ENCODE peak calls at places on chromosomes 13 and 19, in five cellular contexts. One of them, this sample, is unnamed.

GRCh38 chr13:40319699-40320586 is 346.5 kb downstream of the FOXO1 start:
- ATAC-seq in K562: no peak
- ATAC-seq in upper lobe of left lung: no peak
- ATAC-seq in HepG2: peak; percentile 33
- ATAC-seq in GM12878: peak; percentile 56
- ATAC-seq in this sample: no peak

GRCh38 chr13:56510836-56511235 is 629.9 kb upstream of the PRR20A start:
- ATAC-seq in HepG2: no peak
- ATAC-seq in GM12878: no peak
- ATAC-seq in K562: no peak
- ATAC-seq in upper lobe of left lung: no peak
- ATAC-seq in this sample: no peak

GRCh38 chr13:30441304-30441703 is 19.0 kb downstream of the UBE2L5 start:
- ATAC-seq in GM12878: peak; percentile 33
- ATAC-seq in K562: no peak
- ATAC-seq in HepG2: no peak
- ATAC-seq in upper lobe of left lung: no peak
- ATAC-seq in this sample: no peak

GRCh38 chr13:50387124-50387581 is 371.9 kb downstream of the KCNRG start:
- ATAC-seq in GM12878: peak; percentile 44
- ATAC-seq in K562: peak; percentile 97
- ATAC-seq in upper lobe of left lung: peak; percentile 78
- ATAC-seq in HepG2: peak; percentile 86
- ATAC-seq in this sample: peak; percentile 55

GRCh38 chr19:52522555-52522954 is 4.9 kb upstream of the ZNF808 start:
- ATAC-seq in K562: peak; percentile 11
- ATAC-seq in upper lobe of left lung: no peak
- ATAC-seq in HepG2: no peak
- ATAC-seq in GM12878: no peak
- ATAC-seq in this sample: no peak

GRCh38 chr19:13001502-13002388 is 6.5 kb downstream of the NFIX start:
- ATAC-seq in K562: no peak
- ATAC-seq in HepG2: no peak
- ATAC-seq in GM12878: no peak
- ATAC-seq in upper lobe of left lung: peak; percentile 1
- ATAC-seq in this sample: peak; percentile 76

GRCh38 chr19:7697721-7698287 is 4.1 kb downstream of the FCER2 start:
- ATAC-seq in K562: no peak
- ATAC-seq in HepG2: no peak
- ATAC-seq in GM12878: no peak
- ATAC-seq in upper lobe of left lung: no peak
- ATAC-seq in this sample: no peak

GRCh38 chr13:109900723-109901122 is 114.3 kb upstream of the IRS2 start:
- ATAC-seq in upper lobe of left lung: no peak
- ATAC-seq in HepG2: no peak
- ATAC-seq in GM12878: no peak
- ATAC-seq in K562: no peak
- ATAC-seq in this sample: no peak

GRCh38 chr13:110132178-110132975 is 174.6 kb downstream of the COL4A1 start:
- ATAC-seq in K562: no peak
- ATAC-seq in GM12878: peak; percentile 8
- ATAC-seq in HepG2: no peak
- ATAC-seq in upper lobe of left lung: no peak
- ATAC-seq in this sample: no peak

GRCh38 chr19:7944177-7944761 is 803 bp upstream of the TIMM44 start:
- ATAC-seq in HepG2: peak; percentile 61
- ATAC-seq in K562: peak; percentile 74
- ATAC-seq in GM12878: peak; percentile 67
- ATAC-seq in upper lobe of left lung: peak; percentile 82
- ATAC-seq in this sample: peak; percentile 57

GRCh38 chr13:48506092-48506701 is 26.7 kb downstream of the RCBTB2 start:
- ATAC-seq in K562: no peak
- ATAC-seq in GM12878: peak; percentile 51
- ATAC-seq in HepG2: no peak
- ATAC-seq in upper lobe of left lung: no peak
- ATAC-seq in this sample: peak; percentile 18

GRCh38 chr19:49987159-49987698 is 26.3 kb upstream of the SIGLEC11 start:
- ATAC-seq in HepG2: peak; percentile 60
- ATAC-seq in K562: peak; percentile 84
- ATAC-seq in GM12878: peak; percentile 77
- ATAC-seq in upper lobe of left lung: peak; percentile 90
- ATAC-seq in this sample: peak; percentile 77

GRCh38 chr19:29745253-29745652 is 30.2 kb upstream of the C19orf12 start:
- ATAC-seq in upper lobe of left lung: no peak
- ATAC-seq in GM12878: peak; percentile 67
- ATAC-seq in HepG2: peak; percentile 97
- ATAC-seq in K562: peak; percentile 94
- ATAC-seq in this sample: no peak

GRCh38 chr13:39956036-39956435 is 300.6 kb downstream of the COG6 start:
- ATAC-seq in HepG2: no peak
- ATAC-seq in GM12878: peak; percentile 92
- ATAC-seq in K562: no peak
- ATAC-seq in upper lobe of left lung: no peak
- ATAC-seq in this sample: no peak

GRCh38 chr19:38210458-38210987 is 13.5 kb downstream of the DPF1 start:
- ATAC-seq in K562: no peak
- ATAC-seq in HepG2: no peak
- ATAC-seq in upper lobe of left lung: no peak
- ATAC-seq in GM12878: no peak
- ATAC-seq in this sample: no peak

GRCh38 chr13:29722415-29722814 is 126.9 kb upstream of the SLC7A1 start:
- ATAC-seq in upper lobe of left lung: no peak
- ATAC-seq in GM12878: peak; percentile 78
- ATAC-seq in K562: no peak
- ATAC-seq in HepG2: no peak
- ATAC-seq in this sample: no peak

GRCh38 chr13:80547885-80548284 is 207.0 kb upstream of the SPRY2 start:
- ATAC-seq in upper lobe of left lung: no peak
- ATAC-seq in K562: peak; percentile 87
- ATAC-seq in HepG2: no peak
- ATAC-seq in GM12878: peak; percentile 32
- ATAC-seq in this sample: peak; percentile 46

GRCh38 chr19:39381910-39382611 is 8.8 kb downstream of the PAF1 start:
- ATAC-seq in upper lobe of left lung: no peak
- ATAC-seq in HepG2: no peak
- ATAC-seq in K562: peak; percentile 93
- ATAC-seq in GM12878: no peak
- ATAC-seq in this sample: no peak

GRCh38 chr13:82501804-82502203 is 1380.5 kb downstream of the SLITRK1 start:
- ATAC-seq in K562: no peak
- ATAC-seq in upper lobe of left lung: no peak
- ATAC-seq in HepG2: no peak
- ATAC-seq in GM12878: no peak
- ATAC-seq in this sample: no peak

GRCh38 chr19:37505958-37506386 is 767 bp upstream of the ZNF793 start:
- ATAC-seq in GM12878: no peak
- ATAC-seq in upper lobe of left lung: no peak
- ATAC-seq in HepG2: no peak
- ATAC-seq in K562: no peak
- ATAC-seq in this sample: peak; percentile 6

GRCh38 chr13:114100446-114101320 is 31.7 kb downstream of the RASA3 start:
- ATAC-seq in K562: no peak
- ATAC-seq in GM12878: peak; percentile 58
- ATAC-seq in upper lobe of left lung: no peak
- ATAC-seq in HepG2: peak; percentile 8
- ATAC-seq in this sample: no peak

GRCh38 chr19:55069137-55069858 is 6.3 kb upstream of the RDH13 start:
- ATAC-seq in GM12878: peak; percentile 86
- ATAC-seq in K562: peak; percentile 97
- ATAC-seq in HepG2: peak; percentile 75
- ATAC-seq in upper lobe of left lung: peak; percentile 92
- ATAC-seq in this sample: peak; percentile 53

DNA sequence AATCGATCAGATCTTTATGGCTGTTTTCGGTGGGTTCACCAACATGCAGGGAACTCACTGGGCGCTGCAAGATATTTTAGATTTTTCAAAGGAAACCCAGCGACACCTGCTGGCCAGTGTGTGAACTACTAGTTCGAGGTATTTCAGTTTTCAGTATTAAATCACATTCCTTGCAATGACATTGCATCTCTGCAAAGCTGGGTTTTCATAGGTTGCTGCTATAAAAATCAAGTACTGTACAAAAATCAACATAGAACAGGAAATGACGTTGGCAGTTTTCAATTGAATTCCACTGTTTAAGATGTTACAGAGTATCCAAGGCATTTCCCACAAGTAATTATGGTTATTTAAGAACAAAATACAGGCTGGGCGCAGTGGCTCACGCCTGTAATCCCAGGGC is 17.6 kb downstream of the LIG1 start:
- ATAC-seq in GM12878: peak; percentile 71
- ATAC-seq in K562: peak; percentile 78
- ATAC-seq in upper lobe of left lung: no peak
- ATAC-seq in HepG2: no peak
- ATAC-seq in this sample: peak; percentile 23
- H3K36me3 ChIP-seq in GM12878: peaks cover 5% of the 10 kb centered on the region
- H3K36me3 ChIP-seq in K562: peaks cover 84% of the 10 kb centered on the region
- H3K36me3 ChIP-seq in upper lobe of left lung: peaks cover 6% of the 10 kb centered on the region
- H3K36me3 ChIP-seq in HepG2: peaks cover 18% of the 10 kb centered on the region
- H3K36me3 ChIP-seq in this sample: peaks cover 29% of the 10 kb centered on the region

GRCh38 chr19:40662925-40663711 is 27.3 kb downstream of the NUMBL start:
- ATAC-seq in HepG2: peak; percentile 96
- ATAC-seq in upper lobe of left lung: peak; percentile 93
- ATAC-seq in GM12878: peak; percentile 97
- ATAC-seq in K562: peak; percentile 90
- ATAC-seq in this sample: peak; percentile 87
- TF ChIP-seq EP300 in HepG2: no peak
- TF ChIP-seq EP300 in upper lobe of left lung: peak; percentile 19
- TF ChIP-seq EP300 in GM12878: no peak
- TF ChIP-seq EP300 in K562: no peak
- TF ChIP-seq EP300 in this sample: no peak

GRCh38 chr13:76725211-76725610 is 161.0 kb downstream of the KCTD12 start:
- ATAC-seq in K562: no peak
- ATAC-seq in HepG2: no peak
- ATAC-seq in upper lobe of left lung: no peak
- ATAC-seq in GM12878: no peak
- ATAC-seq in this sample: no peak
- H3K36me3 ChIP-seq in K562: no peaks in the 10 kb centered on the region
- H3K36me3 ChIP-seq in HepG2: no peaks in the 10 kb centered on the region
- H3K36me3 ChIP-seq in upper lobe of left lung: no peaks in the 10 kb centered on the region
- H3K36me3 ChIP-seq in GM12878: no peaks in the 10 kb centered on the region
- H3K36me3 ChIP-seq in this sample: no peaks in the 10 kb centered on the region

DNA sequence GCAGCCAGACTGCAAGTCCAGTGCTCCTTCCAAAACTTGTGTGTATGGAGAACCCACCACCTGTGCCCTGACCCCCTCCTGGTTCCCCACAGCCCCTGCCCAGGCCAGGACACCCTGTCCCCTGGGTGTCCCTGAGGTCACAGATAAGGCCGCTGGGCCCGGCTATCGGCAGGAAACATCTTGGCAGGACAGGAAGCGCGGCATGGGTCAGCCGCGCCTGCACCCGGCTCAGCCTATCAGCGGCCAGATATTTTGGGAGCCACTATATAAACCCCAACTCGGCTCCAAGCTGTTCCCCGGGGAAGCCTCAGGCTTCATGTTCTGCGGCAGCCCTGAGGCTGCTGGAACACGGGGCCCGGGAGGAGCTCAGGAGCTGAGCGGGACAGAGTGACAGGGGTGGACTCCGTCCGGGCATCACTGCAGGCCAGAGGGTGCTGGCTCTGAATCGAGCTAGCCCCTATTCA is 60.8 kb downstream of the AP1M1 start:
- ATAC-seq in GM12878: no peak
- ATAC-seq in K562: peak; percentile 91
- ATAC-seq in HepG2: no peak
- ATAC-seq in upper lobe of left lung: peak; percentile 77
- ATAC-seq in this sample: peak; percentile 78
- TF ChIP-seq EP300 in GM12878: no peak
- TF ChIP-seq EP300 in K562: peak; percentile 94
- TF ChIP-seq EP300 in HepG2: no peak
- TF ChIP-seq EP300 in upper lobe of left lung: peak; percentile 100
- TF ChIP-seq EP300 in this sample: peak; percentile 59

GRCh38 chr19:10688545-10689280 is 12.5 kb upstream of the QTRT1 start:
- ATAC-seq in HepG2: no peak
- ATAC-seq in upper lobe of left lung: no peak
- ATAC-seq in K562: no peak
- ATAC-seq in GM12878: no peak
- ATAC-seq in this sample: no peak

GRCh38 chr19:10686661-10687517 is 14.3 kb upstream of the QTRT1 start:
- ATAC-seq in GM12878: no peak
- ATAC-seq in K562: no peak
- ATAC-seq in HepG2: no peak
- ATAC-seq in upper lobe of left lung: no peak
- ATAC-seq in this sample: no peak

GRCh38 chr19:10687518-10688288 is 13.5 kb upstream of the QTRT1 start:
- ATAC-seq in upper lobe of left lung: no peak
- ATAC-seq in GM12878: no peak
- ATAC-seq in K562: no peak
- ATAC-seq in HepG2: peak; percentile 4
- ATAC-seq in this sample: no peak

GRCh38 chr19:10685210-10685609 is 16.0 kb upstream of the QTRT1 start:
- ATAC-seq in GM12878: no peak
- ATAC-seq in K562: no peak
- ATAC-seq in HepG2: no peak
- ATAC-seq in upper lobe of left lung: no peak
- ATAC-seq in this sample: no peak

GRCh38 chr19:10686193-10686592 is 15.0 kb upstream of the QTRT1 start:
- ATAC-seq in GM12878: no peak
- ATAC-seq in upper lobe of left lung: no peak
- ATAC-seq in K562: no peak
- ATAC-seq in HepG2: no peak
- ATAC-seq in this sample: no peak
- H3K36me3 ChIP-seq in GM12878: peaks cover 51% of the 10 kb centered on the region
- H3K36me3 ChIP-seq in upper lobe of left lung: peaks cover 97% of the 10 kb centered on the region
- H3K36me3 ChIP-seq in K562: peaks cover 99% of the 10 kb centered on the region
- H3K36me3 ChIP-seq in HepG2: peaks cover 52% of the 10 kb centered on the region
- H3K36me3 ChIP-seq in this sample: no peaks in the 10 kb centered on the region

DNA sequence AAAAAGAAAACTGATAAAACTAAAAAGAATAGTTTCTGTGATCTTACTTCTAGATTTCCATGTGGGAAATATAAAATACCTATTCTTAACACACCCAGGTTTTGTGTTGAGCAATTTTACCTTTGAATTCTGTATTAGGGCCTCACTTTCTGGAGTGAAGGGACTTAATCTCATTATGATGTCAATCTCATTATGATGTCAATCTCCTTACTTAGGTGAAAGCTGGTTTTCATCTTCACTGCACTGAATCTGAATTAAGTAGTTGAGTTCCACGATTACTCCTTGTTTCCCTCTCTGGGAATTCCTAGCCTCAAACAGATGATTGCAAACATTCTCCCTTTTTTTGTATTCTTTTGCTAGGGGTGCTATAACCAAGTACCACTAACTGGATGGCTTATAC is 1367.2 kb downstream of the EFNB2 start:
- ATAC-seq in K562: no peak
- ATAC-seq in HepG2: no peak
- ATAC-seq in upper lobe of left lung: no peak
- ATAC-seq in GM12878: no peak
- ATAC-seq in this sample: no peak
- TF ChIP-seq EP300 in K562: no peak
- TF ChIP-seq EP300 in HepG2: no peak
- TF ChIP-seq EP300 in upper lobe of left lung: no peak
- TF ChIP-seq EP300 in GM12878: no peak
- TF ChIP-seq EP300 in this sample: no peak

DNA sequence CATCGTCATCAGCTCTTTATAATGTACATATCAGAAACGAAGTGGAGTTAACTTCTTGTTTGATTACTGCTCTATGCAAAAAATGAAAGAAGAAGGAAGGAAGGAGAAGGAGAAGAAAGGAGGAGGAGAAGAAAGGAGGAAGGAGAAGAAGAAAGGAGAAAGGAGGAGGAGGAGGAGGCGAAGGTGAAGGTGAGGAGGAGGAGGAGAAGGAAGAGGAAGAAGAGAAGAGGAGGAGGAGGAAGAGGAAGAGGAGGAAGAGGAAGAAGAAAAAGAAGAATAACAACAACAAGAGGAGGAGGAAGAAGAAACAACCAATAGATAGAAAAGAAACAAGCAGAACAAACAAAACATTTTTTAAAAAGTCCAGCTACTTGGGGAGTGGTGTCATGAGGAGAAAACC is 13.1 kb downstream of the NUFIP1 start:
- ATAC-seq in GM12878: no peak
- ATAC-seq in K562: no peak
- ATAC-seq in upper lobe of left lung: no peak
- ATAC-seq in HepG2: no peak
- ATAC-seq in this sample: no peak
- H3K36me3 ChIP-seq in GM12878: peaks cover 16% of the 10 kb centered on the region
- H3K36me3 ChIP-seq in K562: peaks cover 74% of the 10 kb centered on the region
- H3K36me3 ChIP-seq in upper lobe of left lung: peaks cover 6% of the 10 kb centered on the region
- H3K36me3 ChIP-seq in HepG2: peaks cover 16% of the 10 kb centered on the region
- H3K36me3 ChIP-seq in this sample: no peaks in the 10 kb centered on the region

This sample was measured in gastroesophageal sphincter.